ENCODE peak calls at places on chromosome 12, in seven cellular contexts. Z is NCI-H774; C is CD4-positive, alpha-beta T cell; H is cardiac fibroblast; T is endodermal cell; D is NCI-H446 treated with DMSO at 0.1 percent for 48 hours; R is GOT3. W is an unnamed sample.

GRCh38 chr12:54980341-54980740 is 4.2 kb downstream of the TESPA1 start:
- DNase-seq in Z (no peak), C (peak), H (no peak), T (no peak), D (no peak), R (no peak), W (peak)

GRCh38 chr12:84922721-84923120 is 10.1 kb upstream of the SLC6A15 start:
- DNase-seq in Z (no peak), C (no peak), H (peak), T (no peak), D (no peak), R (no peak), W (no peak)

GRCh38 chr12:56994231-56994746 is 12.1 kb downstream of the ZBTB39 start:
- DNase-seq in Z (no peak), C (no peak), H (no peak), T (peak), D (no peak), R (no peak), W (no peak)

GRCh38 chr12:107167756-107168155 is 74.4 kb upstream of the CRY1 start:
- DNase-seq in Z (no peak), C (no peak), H (no peak), T (no peak), D (no peak), R (no peak), W (no peak)

GRCh38 chr12:91813701-91814100 is 331.9 kb downstream of the BTG1 start:
- DNase-seq in Z (no peak), C (no peak), H (peak), T (no peak), D (no peak), R (no peak), W (no peak)

GRCh38 chr12:61860439-61860838 is 399.8 kb upstream of the USP15 start:
- DNase-seq in Z (no peak), C (no peak), H (no peak), T (no peak), D (peak), R (no peak), W (no peak)

GRCh38 chr12:40225337-40225983 is 663 bp downstream of the LRRK2 start:
- DNase-seq in Z (no peak), C (no peak), H (no peak), T (no peak), D (no peak), R (no peak), W (no peak)

GRCh38 chr12:125136702-125137101 is 71.5 kb downstream of the AACS start:
- DNase-seq in Z (no peak), C (no peak), H (no peak), T (no peak), D (no peak), R (no peak), W (no peak)

W was measured in T-helper 17 cell.